ENCODE peak calls at places on chromosomes 16 and 17, in nine cellular contexts. N, D, C, A, V, T, O, W and L are unnamed samples. For H3K9me3, the result is how much of the 10 kb centered on the place peaks cover.

GRCh38 chr17:68972119-68972704 is 17.0 kb upstream of the ABCA8 start:
- DNase-seq in N (peak), D (no peak), C (no peak), A (no peak), V (no peak), T (peak), O (no peak), W (peak), L (peak)

GRCh38 chr17:67434061-67434525 is 57.0 kb downstream of the PITPNC1 start:
- DNase-seq in N (no peak), D (peak), C (peak), A (peak), V (peak), T (no peak), O (peak), W (no peak), L (no peak)

GRCh38 chr16:3459401-3460090 is 16.1 kb downstream of the NAA60 start:
- DNase-seq in N (no peak), D (no peak), C (no peak), A (no peak), V (no peak), T (no peak), O (no peak), W (no peak), L (no peak)

GRCh38 chr16:56849690-56850680 is 15.0 kb upstream of the SLC12A3 start:
- DNase-seq in N (peak), D (peak), C (peak), A (no peak), V (no peak), T (no peak), O (no peak), W (no peak), L (no peak)

GRCh38 chr16:265711-266110 is 10.0 kb downstream of the RGS11 start:
- DNase-seq in N (no peak), D (peak), C (no peak), A (no peak), V (peak), T (no peak), O (no peak), W (no peak), L (no peak)

GRCh38 chr16:50273382-50273690 is 7.0 kb downstream of the ADCY7 start:
- DNase-seq in N (no peak), D (peak), C (no peak), A (no peak), V (no peak), T (no peak), O (no peak), W (no peak), L (no peak)

GRCh38 chr16:23999663-24000062 is 163.9 kb downstream of the PRKCB start:
- DNase-seq in N (no peak), D (no peak), C (no peak), A (no peak), V (no peak), T (no peak), O (no peak), W (no peak), L (no peak)

GRCh38 chr16:4272114-4272954 is 489 bp downstream of the TFAP4 start:
- DNase-seq in N (peak), D (peak), C (peak), A (peak), V (peak), T (peak), O (peak), W (peak), L (peak)

GRCh38 chr17:13561606-13562270 is 40.0 kb downstream of the HS3ST3A1 start:
- DNase-seq in N (no peak), D (no peak), C (no peak), A (no peak), V (no peak), T (no peak), O (peak), W (no peak), L (peak)

GRCh38 chr17:76252040-76252954 is 12.0 kb upstream of the RNF157 start:
- DNase-seq in N (peak), D (peak), C (peak), A (peak), V (peak), T (peak), O (peak), W (no peak), L (no peak)

GRCh38 chr16:9134739-9135138 is 43.3 kb downstream of the HAPSTR1 start:
- DNase-seq in N (peak), D (peak), C (peak), A (peak), V (peak), T (peak), O (no peak), W (peak), L (peak)

GRCh38 chr16:29825145-29826044 is 5.1 kb downstream of the MVP start:
- DNase-seq in N (peak), D (peak), C (no peak), A (no peak), V (no peak), T (peak), O (no peak), W (no peak), L (peak)

GRCh38 chr17:63932008-63932561 is at the start of gene CD79B:
- DNase-seq in N (no peak), D (peak), C (no peak), A (no peak), V (no peak), T (no peak), O (no peak), W (peak), L (no peak)

GRCh38 chr17:8117980-8118768 is at the start of gene ALOXE3:
- DNase-seq in N (peak), D (peak), C (no peak), A (no peak), V (peak), T (peak), O (no peak), W (no peak), L (peak)

GRCh38 chr17:75151893-75152292 is 2.4 kb downstream of the JPT1 start:
- DNase-seq in N (peak), D (no peak), C (no peak), A (no peak), V (no peak), T (no peak), O (no peak), W (peak), L (no peak)

GRCh38 chr17:79365361-79365760 is 245.5 kb downstream of the RBFOX3 start:
- DNase-seq in N (no peak), D (no peak), C (no peak), A (no peak), V (no peak), T (no peak), O (no peak), W (no peak), L (no peak)

GRCh38 chr17:31524926-31525800 is 133.7 kb downstream of the RAB11FIP4 start:
- DNase-seq in N (peak), D (peak), C (peak), A (peak), V (peak), T (peak), O (peak), W (peak), L (peak)

GRCh38 chr16:740764-741505 is at the start of gene CIAO3:
- DNase-seq in N (peak), D (peak), C (peak), A (peak), V (peak), T (peak), O (peak), W (peak), L (peak)

GRCh38 chr17:75313941-75314550 is 24.8 kb upstream of the SLC25A19 start:
- DNase-seq in N (no peak), D (no peak), C (peak), A (peak), V (no peak), T (no peak), O (no peak), W (no peak), L (no peak)

GRCh38 chr17:17896746-17897145 is 60.0 kb upstream of the SREBF1 start:
- DNase-seq in N (no peak), D (no peak), C (no peak), A (no peak), V (no peak), T (no peak), O (no peak), W (no peak), L (no peak)

GRCh38 chr17:75557075-75557851 is 30.3 kb upstream of the MYO15B start:
- DNase-seq in N (peak), D (peak), C (peak), A (peak), V (peak), T (no peak), O (no peak), W (no peak), L (no peak)

GRCh38 chr17:31388351-31388750 is 3.1 kb upstream of the RAB11FIP4 start:
- DNase-seq in N (no peak), D (no peak), C (no peak), A (no peak), V (no peak), T (no peak), O (no peak), W (no peak), L (no peak)

GRCh38 chr17:40451420-40451819 is 8.2 kb downstream of the IGFBP4 start:
- DNase-seq in N (peak), D (peak), C (no peak), A (no peak), V (no peak), T (no peak), O (peak), W (no peak), L (no peak)

GRCh38 chr17:76152580-76152979 is 11.5 kb upstream of the FOXJ1 start:
- DNase-seq in N (no peak), D (no peak), C (peak), A (no peak), V (no peak), T (no peak), O (no peak), W (no peak), L (no peak)

GRCh38 chr17:47605006-47605405 is 44.7 kb upstream of the KPNB1 start:
- DNase-seq in N (no peak), D (no peak), C (no peak), A (no peak), V (no peak), T (no peak), O (no peak), W (peak), L (no peak)

GRCh38 chr17:48997103-48997826 is at the start of gene IGF2BP1:
- DNase-seq in N (peak), D (no peak), C (no peak), A (no peak), V (no peak), T (peak), O (no peak), W (no peak), L (peak)

GRCh38 chr16:78799429-78799828 is 700.0 kb downstream of the WWOX start:
- DNase-seq in N (no peak), D (no peak), C (no peak), A (no peak), V (no peak), T (no peak), O (no peak), W (no peak), L (no peak)

GRCh38 chr17:6327007-6327406 is 107.9 kb downstream of the AIPL1 start:
- DNase-seq in N (no peak), D (no peak), C (no peak), A (no peak), V (no peak), T (peak), O (no peak), W (no peak), L (no peak)

GRCh38 chr17:74380959-74381808 is 13.9 kb downstream of the GPR142 start:
- DNase-seq in N (no peak), D (peak), C (no peak), A (no peak), V (no peak), T (no peak), O (no peak), W (no peak), L (no peak)

GRCh38 chr16:80947708-80948615 is 58.7 kb downstream of the CMC2 start:
- DNase-seq in N (no peak), D (no peak), C (no peak), A (no peak), V (no peak), T (peak), O (no peak), W (no peak), L (peak)

GRCh38 chr17:71251276-71251675 is 869.5 kb upstream of the SOX9 start:
- DNase-seq in N (peak), D (no peak), C (no peak), A (no peak), V (no peak), T (no peak), O (no peak), W (no peak), L (no peak)

GRCh38 chr16:64892843-64893242 is 229.0 kb downstream of the CDH11 start:
- DNase-seq in N (peak), D (no peak), C (no peak), A (no peak), V (no peak), T (peak), O (no peak), W (no peak), L (peak)

GRCh38 chr16:17563340-17563739 is 92.6 kb upstream of the XYLT1 start:
- DNase-seq in N (no peak), D (no peak), C (no peak), A (no peak), V (no peak), T (no peak), O (no peak), W (no peak), L (no peak)

GRCh38 chr17:53633856-53634255 is 188.9 kb upstream of the KIF2B start:
- DNase-seq in N (no peak), D (no peak), C (no peak), A (no peak), V (no peak), T (no peak), O (no peak), W (no peak), L (no peak)

DNA sequence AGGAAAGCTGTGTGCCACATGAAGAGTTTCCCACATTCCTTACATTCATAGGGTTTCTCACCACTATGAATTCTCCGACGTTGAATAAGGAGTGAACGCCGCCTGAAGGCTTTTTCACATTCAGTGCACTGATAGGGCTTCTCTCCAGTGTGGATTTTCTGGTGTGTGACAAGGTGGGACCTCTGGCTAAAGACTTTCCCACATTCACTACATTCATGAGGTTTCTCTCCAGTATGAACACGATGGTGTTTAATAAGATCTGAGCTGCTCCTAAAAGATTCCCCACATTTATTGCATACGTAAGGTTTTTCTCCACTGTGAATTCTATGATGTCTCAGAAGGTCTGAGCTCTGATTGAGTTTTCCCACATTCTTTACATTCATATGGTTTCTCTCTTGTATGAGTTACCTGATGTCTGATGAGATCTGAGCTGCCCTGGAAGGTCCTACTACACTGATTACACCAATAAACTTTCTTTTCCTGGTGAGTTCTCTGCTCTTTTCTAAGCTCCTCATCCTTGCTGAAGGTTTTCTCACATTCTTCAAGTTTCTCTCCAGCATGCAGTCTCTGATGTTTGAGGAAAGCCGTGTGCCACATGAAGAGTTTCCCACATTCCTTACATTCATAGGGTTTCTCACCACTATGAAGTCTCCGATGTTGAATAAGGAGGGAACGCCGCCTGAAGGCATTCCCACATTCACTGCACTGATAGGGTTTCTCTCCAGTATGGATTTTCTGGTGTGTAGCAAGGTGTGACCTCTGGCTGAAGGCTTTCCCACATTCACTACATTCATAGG is 10.0 kb downstream of the ZNF594 start:
- DNase-seq in N (no peak), D (no peak), C (no peak), A (no peak), V (no peak), T (no peak), O (no peak), W (peak), L (no peak)
- H3K9me3 ChIP-seq in N (under half), D (under half), C (half or more), A (half or more), V (half or more), T (under half), O (half or more), W (half or more), L (under half)

DNA sequence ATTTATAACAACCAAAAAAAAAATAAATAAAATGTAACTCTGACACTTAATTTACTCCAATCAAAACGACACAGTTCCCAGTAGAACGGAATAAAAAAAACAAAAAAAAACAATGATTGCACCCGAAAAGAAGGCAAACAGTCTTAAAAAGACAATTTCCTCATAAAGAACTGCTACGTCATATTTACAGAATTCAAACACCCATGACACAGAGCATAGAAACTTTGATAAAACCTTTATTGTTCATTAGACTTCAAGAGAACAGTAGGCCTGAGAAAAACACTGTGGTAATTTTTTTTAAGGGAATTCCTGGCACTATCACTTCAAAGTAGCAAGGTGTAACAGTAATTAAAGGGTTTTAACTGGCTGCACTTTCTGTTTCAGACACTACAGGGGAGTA is 26.1 kb downstream of the FAM222B start:
- DNase-seq in N (no peak), D (no peak), C (no peak), A (no peak), V (no peak), T (no peak), O (no peak), W (no peak), L (no peak)
- H3K4me3 ChIP-seq in N (no peak), D (no peak), C (no peak), A (no peak), V (no peak), T (no peak), O (no peak), W (no peak), L (no peak)

DNA sequence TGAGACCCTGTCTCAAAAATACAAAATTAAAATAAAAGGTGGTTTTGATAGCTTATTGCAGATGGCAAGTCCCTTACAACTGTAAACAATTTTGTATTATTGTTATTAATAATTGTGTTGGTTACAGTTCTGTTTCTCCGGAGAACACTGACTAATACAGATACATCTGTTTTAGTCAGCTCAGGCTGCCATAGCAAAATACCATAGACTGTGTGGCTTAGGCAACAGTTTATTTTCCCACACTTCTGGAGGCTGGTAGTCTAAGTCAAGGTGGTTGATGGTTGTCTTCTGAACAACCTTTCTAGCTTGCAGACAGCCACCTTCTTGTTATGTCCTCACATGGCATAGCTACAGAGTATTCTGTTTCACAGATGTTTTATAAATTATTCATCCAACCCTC is 14.2 kb upstream of the IL21R start:
- DNase-seq in N (no peak), D (no peak), C (no peak), A (no peak), V (no peak), T (no peak), O (no peak), W (no peak), L (no peak)
- H3K9me3 ChIP-seq in N (under half), D (under half), C (under half), A (under half), V (under half), T (under half), O (under half), W (under half), L (under half)

GRCh38 chr17:50344712-50345380 is 1.1 kb upstream of the XYLT2 start:
- DNase-seq in N (no peak), D (peak), C (no peak), A (no peak), V (peak), T (no peak), O (no peak), W (no peak), L (no peak)
- H3K4me3 ChIP-seq in N (no peak), D (no peak), C (no peak), A (no peak), V (peak), T (no peak), O (no peak), W (peak), L (no peak)

GRCh38 chr16:88284626-88285513 is 97.9 kb upstream of the ZNF469 start:
- DNase-seq in N (no peak), D (no peak), C (no peak), A (peak), V (no peak), T (no peak), O (no peak), W (no peak), L (no peak)
- H3K9me3 ChIP-seq in N (under half), D (under half), C (under half), A (under half), V (under half), T (under half), O (under half), W (under half), L (under half)

GRCh38 chr16:86498661-86499493 is 11.4 kb upstream of the FOXF1 start:
- DNase-seq in N (peak), D (no peak), C (no peak), A (no peak), V (no peak), T (no peak), O (no peak), W (no peak), L (no peak)
- H3K4me3 ChIP-seq in N (peak), D (peak), C (peak), A (peak), V (peak), T (no peak), O (peak), W (no peak), L (no peak)

GRCh38 chr17:61701334-61701733 is 110.3 kb upstream of the NACA2 start:
- DNase-seq in N (no peak), D (no peak), C (no peak), A (no peak), V (no peak), T (no peak), O (no peak), W (no peak), L (no peak)

GRCh38 chr17:61700252-61700651 is 109.2 kb upstream of the NACA2 start:
- DNase-seq in N (peak), D (no peak), C (no peak), A (no peak), V (no peak), T (peak), O (no peak), W (no peak), L (no peak)

GRCh38 chr17:61704935-61705449 is 114.0 kb upstream of the NACA2 start:
- DNase-seq in N (no peak), D (no peak), C (no peak), A (no peak), V (no peak), T (no peak), O (no peak), W (no peak), L (no peak)

GRCh38 chr17:61701978-61702377 is 111.0 kb upstream of the NACA2 start:
- DNase-seq in N (no peak), D (no peak), C (no peak), A (no peak), V (no peak), T (no peak), O (no peak), W (no peak), L (no peak)

DNA sequence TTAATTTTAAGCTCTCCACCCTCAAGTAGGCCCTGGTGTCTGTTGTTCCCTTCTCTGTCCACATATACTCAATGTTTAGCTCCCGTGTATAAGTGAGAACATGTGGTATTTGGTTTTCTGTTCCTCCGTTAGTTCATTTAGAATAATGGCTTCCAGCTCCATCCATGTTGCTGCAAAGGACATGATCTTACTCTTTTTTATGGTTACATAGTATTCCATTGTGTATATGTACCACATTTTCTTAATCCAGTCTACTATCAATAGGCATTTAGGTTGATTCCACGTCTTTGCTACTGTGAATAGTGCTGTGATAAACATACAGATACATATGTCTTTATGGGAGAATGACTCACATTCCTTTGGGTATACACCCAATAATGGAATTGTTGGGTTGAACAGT is 111.4 kb upstream of the NACA2 start:
- DNase-seq in N (no peak), D (no peak), C (no peak), A (no peak), V (no peak), T (no peak), O (no peak), W (no peak), L (no peak)
- H3K9me3 ChIP-seq in N (under half), D (under half), C (under half), A (under half), V (under half), T (under half), O (under half), W (under half), L (under half)

GRCh38 chr17:39002991-39003715 is 36.0 kb upstream of the FBXO47 start:
- DNase-seq in N (peak), D (peak), C (peak), A (peak), V (peak), T (peak), O (peak), W (no peak), L (no peak)
- H3K4me3 ChIP-seq in N (no peak), D (no peak), C (peak), A (peak), V (no peak), T (no peak), O (peak), W (no peak), L (no peak)